ENCODE peak calls at places on chromosomes 3 and 15, in nine cellular contexts. U is left ventricle myocardium inferior, R is MM.1S, C is transverse colon, P is neural progenitor cell, K is uterus, I is A673, E is body of pancreas, G is Panc1. S is an unnamed sample.

GRCh38 chr15:20386198-20386597 is 155.4 kb downstream of the GOLGA6L6 start:
- DNase-seq in U (no peak), R (no peak), C (no peak), P (no peak), K (no peak), I (no peak), E (no peak), G (no peak), S (no peak)

GRCh38 chr15:69976366-69976994 is 121.2 kb downstream of the TLE3 start:
- DNase-seq in U (no peak), R (peak; percentile 69), C (peak; percentile 29), P (peak; percentile 89), K (no peak), I (peak; percentile 60), E (no peak), G (no peak), S (no peak)

GRCh38 chr3:61668317-61668864 is 107.0 kb downstream of the PTPRG start:
- DNase-seq in U (no peak), R (peak; percentile 62), C (no peak), P (no peak), K (no peak), I (peak; percentile 66), E (no peak), G (no peak), S (no peak)

GRCh38 chr3:24174637-24175036 is 229.6 kb downstream of the NR1D2 start:
- DNase-seq in U (no peak), R (no peak), C (no peak), P (no peak), K (no peak), I (no peak), E (no peak), G (no peak), S (no peak)

GRCh38 chr3:11367116-11367781 is 95.1 kb downstream of the ATG7 start:
- DNase-seq in U (peak; percentile 29), R (no peak), C (peak; percentile 25), P (peak; percentile 33), K (peak; percentile 64), I (peak; percentile 96), E (no peak), G (no peak), S (no peak)

GRCh38 chr15:91694131-91694828 is 159.2 kb upstream of the SLCO3A1 start:
- DNase-seq in U (peak; percentile 39), R (no peak), C (peak; percentile 34), P (no peak), K (peak; percentile 64), I (peak; percentile 5), E (no peak), G (no peak), S (peak; percentile 27)

GRCh38 chr15:71055461-71055860 is 59.8 kb upstream of the THSD4 start:
- DNase-seq in U (no peak), R (no peak), C (no peak), P (no peak), K (no peak), I (peak; percentile 41), E (no peak), G (no peak), S (no peak)

GRCh38 chr15:88539441-88539840 is 7.0 kb downstream of the DET1 start:
- DNase-seq in U (no peak), R (no peak), C (no peak), P (no peak), K (no peak), I (no peak), E (no peak), G (no peak), S (no peak)

GRCh38 chr3:119323401-119324107 is 29.4 kb downstream of the ARHGAP31 start:
- DNase-seq in U (no peak), R (no peak), C (no peak), P (no peak), K (no peak), I (no peak), E (peak; percentile 20), G (no peak), S (no peak)

GRCh38 chr3:168071535-168071934 is 24.2 kb downstream of the GOLIM4 start:
- DNase-seq in U (no peak), R (no peak), C (no peak), P (no peak), K (no peak), I (peak; percentile 15), E (no peak), G (no peak), S (no peak)

GRCh38 chr3:38611866-38612265 is 37.6 kb downstream of the SCN5A start:
- DNase-seq in U (no peak), R (no peak), C (no peak), P (no peak), K (no peak), I (no peak), E (peak; percentile 4), G (no peak), S (no peak)

GRCh38 chr15:85289677-85290365 is 90.6 kb upstream of the AKAP13 start:
- DNase-seq in U (peak; percentile 42), R (peak; percentile 44), C (peak; percentile 40), P (peak; percentile 54), K (no peak), I (peak; percentile 79), E (peak; percentile 77), G (peak; percentile 32), S (peak; percentile 48)

GRCh38 chr15:31082771-31083393 is 18.6 kb downstream of the TRPM1 start:
- DNase-seq in U (no peak), R (peak; percentile 73), C (no peak), P (no peak), K (no peak), I (no peak), E (no peak), G (no peak), S (no peak)

DNA sequence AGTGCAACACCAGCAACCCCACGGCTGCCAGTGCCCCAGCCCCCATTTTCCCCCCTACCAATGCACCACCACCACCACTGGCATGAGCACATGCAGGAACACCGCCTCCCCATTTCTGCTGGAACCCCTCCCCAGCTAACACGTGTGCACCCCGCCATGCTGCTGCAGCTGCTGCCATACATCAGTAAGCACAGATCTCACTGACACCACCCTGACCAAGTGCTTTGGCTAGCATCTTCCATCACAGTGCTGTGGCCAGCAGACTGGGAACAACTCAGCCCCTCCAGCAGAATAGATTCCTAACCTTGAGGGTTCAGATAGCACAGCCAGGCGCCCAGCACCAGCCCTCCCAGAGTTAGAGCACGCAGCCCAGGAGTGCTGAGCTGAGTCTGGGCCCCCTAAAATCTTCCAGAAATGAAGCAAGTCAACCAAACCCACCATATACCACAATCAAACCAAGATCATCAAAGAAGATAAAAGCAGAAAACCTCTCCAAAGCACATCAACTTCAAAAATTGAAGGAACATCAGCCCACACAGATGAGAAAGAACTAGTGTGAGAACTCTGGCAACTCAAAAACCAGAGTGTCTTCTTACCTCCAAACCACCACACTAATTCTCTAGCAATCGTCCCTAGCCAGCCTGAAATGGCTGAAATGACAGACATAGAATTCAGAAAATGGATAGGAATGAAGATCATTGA is 81.2 kb upstream of the CDV3 start:
- DNase-seq in U (no peak), R (no peak), C (no peak), P (no peak), K (no peak), I (no peak), E (no peak), G (no peak), S (no peak)
- H3K4me1 ChIP-seq in U (no peaks in the 10 kb centered on the region), R (peaks cover 64% of the 10 kb centered on the region), C (no peaks in the 10 kb centered on the region), P (peaks cover 15% of the 10 kb centered on the region), K (no peaks in the 10 kb centered on the region), I (no peaks in the 10 kb centered on the region), E (peaks cover 7% of the 10 kb centered on the region), G (peaks cover 14% of the 10 kb centered on the region), S (no peaks in the 10 kb centered on the region)

GRCh38 chr3:170867143-170867542 is 2.9 kb downstream of the RPL22L1 start:
- DNase-seq in U (no peak), R (no peak), C (no peak), P (no peak), K (no peak), I (no peak), E (no peak), G (no peak), S (no peak)

GRCh38 chr3:170868577-170869239 is 1.3 kb downstream of the RPL22L1 start:
- DNase-seq in U (no peak), R (peak; percentile 21), C (no peak), P (no peak), K (no peak), I (no peak), E (no peak), G (no peak), S (no peak)

GRCh38 chr3:170869240-170869592 is 779 bp downstream of the RPL22L1 start:
- DNase-seq in U (no peak), R (peak; percentile 24), C (no peak), P (no peak), K (no peak), I (peak; percentile 17), E (no peak), G (no peak), S (no peak)

GRCh38 chr3:170867552-170867951 is 2.4 kb downstream of the RPL22L1 start:
- DNase-seq in U (no peak), R (no peak), C (no peak), P (no peak), K (no peak), I (no peak), E (no peak), G (no peak), S (no peak)

GRCh38 chr3:170869645-170870593 is at the start of gene RPL22L1:
- DNase-seq in U (peak; percentile 93), R (peak; percentile 100), C (peak; percentile 96), P (peak; percentile 97), K (peak; percentile 92), I (peak; percentile 97), E (peak; percentile 96), G (peak; percentile 87), S (peak; percentile 96)
- TF ChIP-seq CTCF in U (no peak), R (peak; percentile 18), C (no peak), P (peak; percentile 30), K (peak; percentile 32), I (peak; percentile 33), E (no peak), G (no peak), S (peak; percentile 7)

DNA sequence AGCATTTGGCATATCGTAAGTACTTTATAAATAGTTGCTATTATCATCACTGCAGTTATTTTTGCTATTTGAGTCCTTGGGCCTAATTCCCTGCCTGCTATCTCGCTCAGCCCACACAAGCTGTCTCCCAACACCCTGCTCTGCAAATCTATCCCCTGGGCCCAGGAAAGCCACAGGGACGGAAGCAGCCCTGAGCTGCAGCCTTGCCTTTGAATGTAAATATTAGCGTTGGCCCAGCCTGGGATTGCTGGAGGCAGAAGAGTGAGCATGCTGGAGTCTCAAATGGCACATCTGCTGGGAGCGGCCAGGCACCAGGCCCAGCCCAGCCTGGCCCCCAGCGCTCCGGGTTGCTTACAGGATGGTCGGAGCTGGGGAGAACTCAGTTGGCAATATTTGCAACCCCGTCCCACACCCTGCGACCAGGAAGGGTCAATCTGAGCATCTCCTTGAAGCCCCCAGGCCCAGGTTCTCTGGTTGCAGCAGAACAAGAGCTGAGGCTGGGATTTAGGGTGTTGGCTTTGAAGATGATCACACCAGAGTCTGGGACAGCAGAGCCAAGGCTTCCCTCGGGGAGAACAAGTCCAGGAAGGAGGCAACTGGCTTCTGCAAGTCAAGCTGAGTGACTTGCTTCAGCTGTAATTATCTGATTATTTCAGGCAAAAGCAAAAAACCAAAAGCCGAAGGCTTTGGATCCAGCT is 529.6 kb downstream of the SHQ1 start:
- DNase-seq in U (no peak), R (no peak), C (no peak), P (no peak), K (no peak), I (no peak), E (peak; percentile 66), G (no peak), S (no peak)
- H3K4me1 ChIP-seq in U (peaks cover 45% of the 10 kb centered on the region), R (no peaks in the 10 kb centered on the region), C (peaks cover 21% of the 10 kb centered on the region), P (no peaks in the 10 kb centered on the region), K (no peaks in the 10 kb centered on the region), I (no peaks in the 10 kb centered on the region), E (peaks cover 32% of the 10 kb centered on the region), G (no peaks in the 10 kb centered on the region), S (peaks cover 9% of the 10 kb centered on the region)

GRCh38 chr3:9732080-9732752 is 681 bp downstream of the BRPF1 start:
- DNase-seq in U (no peak), R (peak; percentile 17), C (peak; percentile 26), P (peak; percentile 38), K (no peak), I (no peak), E (no peak), G (no peak), S (no peak)
- TF ChIP-seq CTCF in U (no peak), R (no peak), C (no peak), P (no peak), K (no peak), I (no peak), E (no peak), G (no peak), S (no peak)